ENCODE peak calls at places on chromosome 5, in five cellular contexts. G, U, T, H and F are unnamed samples. For H3K9me3, the result is how much of the 10 kb centered on the place peaks cover.

GRCh38 chr5:55231476-55232193 is 1.8 kb downstream of the CCNO start:
- DNase-seq in T (no peak), H (no peak), G (peak), U (no peak), F (peak)

GRCh38 chr5:176773408-176774035 is 36.8 kb upstream of the UNC5A start:
- DNase-seq in T (no peak), U (peak), H (no peak), G (no peak), F (no peak)

GRCh38 chr5:3844266-3844665 is 248.6 kb downstream of the IRX1 start:
- DNase-seq in H (no peak), G (no peak), T (no peak), U (no peak), F (no peak)

GRCh38 chr5:137822158-137822764 is 45.4 kb upstream of the MYOT start:
- DNase-seq in T (peak), U (no peak), G (peak), H (no peak), F (peak)

GRCh38 chr5:138240690-138241385 is 27.7 kb upstream of the CDC23 start:
- DNase-seq in G (no peak), U (no peak), T (no peak), H (no peak), F (no peak)

GRCh38 chr5:19795218-19795617 is 192.8 kb downstream of the CDH18 start:
- DNase-seq in T (peak), H (no peak), U (no peak), G (peak), F (peak)

GRCh38 chr5:133869675-133869978 is 98.8 kb downstream of the C5orf15 start:
- DNase-seq in G (no peak), T (no peak), U (peak), H (peak), F (no peak)

GRCh38 chr5:16975950-16976624 is 40.0 kb upstream of the MYO10 start:
- DNase-seq in G (no peak), H (no peak), T (no peak), U (no peak), F (peak)

GRCh38 chr5:81254886-81255285 is 21.8 kb downstream of the CKMT2 start:
- DNase-seq in T (no peak), G (no peak), H (no peak), U (no peak), F (no peak)

DNA sequence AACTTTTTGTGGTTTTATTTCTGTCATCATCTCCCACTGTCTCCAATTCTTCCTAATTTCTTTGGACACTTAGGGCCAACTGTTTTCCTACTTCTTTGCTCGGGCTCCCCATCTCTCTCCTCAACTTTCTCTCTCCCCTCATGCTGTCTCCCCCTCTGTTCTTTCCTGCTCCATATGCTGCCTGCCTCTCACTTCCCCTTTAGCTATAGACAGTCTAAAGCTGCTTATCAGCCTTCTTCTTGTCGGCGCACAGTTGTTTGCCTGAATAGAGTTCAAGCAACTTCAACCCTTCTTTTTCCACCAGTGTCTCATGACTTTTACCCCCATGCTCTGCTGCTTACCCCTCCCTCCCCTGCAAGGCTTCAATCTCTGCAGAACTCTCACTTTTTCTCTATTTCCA is 443.3 kb downstream of the DTWD2 start:
- DNase-seq in T (no peak), H (no peak), U (no peak), G (no peak), F (no peak)
- H3K9me3 ChIP-seq in T (under half), H (under half), U (under half), G (under half), F (under half)

DNA sequence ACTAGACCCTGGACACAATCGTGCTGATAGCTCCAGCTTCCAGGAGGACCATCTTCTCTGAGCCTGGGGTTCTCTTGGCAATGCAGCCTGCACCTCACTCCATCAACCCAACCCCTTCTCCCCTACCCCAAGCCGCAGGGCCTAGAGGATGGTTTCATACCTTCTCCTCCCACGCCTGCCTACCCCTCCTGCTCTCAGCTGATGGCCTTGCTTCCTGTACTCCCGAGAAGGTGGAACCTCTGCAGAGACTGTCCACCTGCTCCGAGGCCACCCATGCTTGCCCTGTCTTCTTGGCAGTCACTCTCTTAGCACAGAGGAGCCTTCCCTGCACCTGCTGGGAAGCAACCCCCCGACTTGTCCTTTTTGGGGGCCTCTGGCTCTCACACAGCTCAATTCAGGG is 241.9 kb downstream of the IRX2 start:
- DNase-seq in T (no peak), H (no peak), G (no peak), U (no peak), F (no peak)
- H3K9me3 ChIP-seq in T (under half), H (under half), G (under half), U (under half), F (under half)

DNA sequence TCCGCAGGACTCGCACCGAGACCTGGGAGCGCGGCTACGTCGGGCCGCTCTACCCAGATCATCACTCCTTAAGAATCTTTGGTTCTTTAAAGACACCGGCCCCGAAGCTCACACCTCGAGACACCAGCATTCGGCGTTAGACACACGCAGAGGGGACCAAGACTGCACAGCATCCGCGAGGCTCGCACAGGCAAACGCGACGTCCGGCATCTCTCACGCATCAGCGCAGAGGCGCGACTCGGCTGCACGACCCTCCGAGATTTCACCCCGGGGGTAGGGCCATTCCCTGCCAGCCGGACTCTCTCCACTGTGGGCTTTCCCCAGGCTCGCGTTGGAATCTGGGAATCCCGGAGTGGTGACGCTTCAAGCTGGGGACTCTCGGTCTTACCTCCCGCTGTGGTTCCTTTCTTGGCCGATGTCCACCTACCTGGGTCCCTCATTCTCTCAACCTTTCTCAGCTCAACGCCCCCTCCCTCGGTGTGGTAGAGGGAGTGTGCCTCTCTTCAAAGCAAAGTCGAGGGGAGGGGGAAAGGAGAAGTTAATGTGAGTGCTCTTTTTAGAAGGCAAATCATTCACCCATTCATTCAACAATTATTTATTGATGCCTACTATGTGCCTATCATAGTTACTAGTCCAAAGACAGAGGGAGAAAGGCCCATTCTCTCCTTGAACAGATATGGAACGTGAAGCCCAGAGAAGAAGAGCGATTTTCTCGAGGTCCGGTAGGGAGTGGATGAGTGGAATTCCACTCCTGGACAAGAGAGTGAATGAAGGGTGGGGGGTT is 1.3 kb upstream of the HAND1 start:
- DNase-seq in G (peak), T (no peak), U (no peak), H (no peak), F (no peak)
- H3K9me3 ChIP-seq in G (under half), T (under half), U (under half), H (under half), F (under half)

GRCh38 chr5:141241496-141241895 is 3.7 kb upstream of the PCDHB15 start:
- DNase-seq in G (no peak), T (no peak), U (no peak), H (no peak), F (no peak)

GRCh38 chr5:141250576-141250975 is 5.4 kb downstream of the PCDHB15 start:
- DNase-seq in H (no peak), T (no peak), U (no peak), G (no peak), F (no peak)

DNA sequence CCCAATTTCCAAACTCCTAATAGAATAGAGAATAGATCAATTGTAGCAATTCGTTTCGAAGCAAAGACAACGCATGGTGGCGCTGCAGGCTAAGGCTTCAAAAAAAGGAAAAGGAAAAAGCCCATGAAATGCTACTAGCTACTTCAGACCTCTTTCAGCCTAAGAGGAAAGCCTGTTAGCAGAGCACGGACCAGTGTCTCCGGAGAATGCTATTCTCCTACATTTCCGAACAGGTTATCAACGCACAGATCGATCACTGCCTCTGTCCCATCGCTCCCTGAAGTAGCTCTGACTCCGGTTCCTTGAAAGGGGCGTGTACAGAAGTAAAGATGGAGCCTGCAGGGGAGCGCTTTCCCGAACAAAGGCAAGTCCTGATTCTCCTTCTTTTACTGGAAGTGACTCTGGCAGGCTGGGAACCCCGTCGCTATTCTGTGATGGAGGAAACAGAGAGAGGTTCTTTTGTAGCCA is at the start of gene PCDHB15:
- DNase-seq in H (no peak), T (peak), U (no peak), G (peak), F (no peak)
- H3K9me3 ChIP-seq in H (under half), T (under half), U (under half), G (half or more), F (under half)

GRCh38 chr5:179413711-179414458 is 68.6 kb upstream of the ADAMTS2 start:
- DNase-seq in H (no peak), U (no peak), T (no peak), G (no peak), F (no peak)

GRCh38 chr5:179410291-179411160 is 65.3 kb upstream of the ADAMTS2 start:
- DNase-seq in U (no peak), H (no peak), T (no peak), G (no peak), F (no peak)

GRCh38 chr5:179413086-179413690 is 67.9 kb upstream of the ADAMTS2 start:
- DNase-seq in T (no peak), G (no peak), U (no peak), H (no peak), F (no peak)

GRCh38 chr5:179409806-179410205 is 64.5 kb upstream of the ADAMTS2 start:
- DNase-seq in T (no peak), U (no peak), H (no peak), G (no peak), F (no peak)

GRCh38 chr5:179411161-179411841 is 66.0 kb upstream of the ADAMTS2 start:
- DNase-seq in H (no peak), T (no peak), G (no peak), U (no peak), F (no peak)
- H3K9me3 ChIP-seq in H (under half), T (under half), G (under half), U (under half), F (under half)

GRCh38 chr5:149998281-149998680 is 2.2 kb downstream of the TIGD6 start:
- DNase-seq in U (no peak), T (no peak), G (no peak), H (no peak), F (no peak)
- H3K9me3 ChIP-seq in U (under half), T (under half), G (under half), H (under half), F (under half)

GRCh38 chr5:37734114-37734513 is 105.7 kb downstream of the GDNF start:
- DNase-seq in U (no peak), H (no peak), G (no peak), T (no peak), F (no peak)
- H3K9me3 ChIP-seq in U (under half), H (under half), G (under half), T (under half), F (under half)